ENCODE peak calls at places on chromosomes 16 and 17, in eight cellular contexts. A is C1 segment of cervical spinal cord, Z is NCI-H2227 treated with DMSO at 0.1 percent for 48 hours, S is astrocyte of the cerebellum, D is EL, H is left cardiac atrium, R is GM04504, G is hepatocyte. X is an unnamed sample.

GRCh38 chr17:19290047-19290705 is 53.0 kb downstream of the EPN2 start:
- DNase-seq in Z (no peak), R (no peak), H (no peak), G (no peak), D (no peak), S (no peak), A (no peak), X (no peak)

GRCh38 chr17:50055055-50055425 is 870 bp upstream of the ITGA3 start:
- DNase-seq in Z (peak), R (no peak), S (no peak), D (peak), A (no peak), H (no peak), G (peak), X (no peak)

GRCh38 chr17:42345396-42346078 is 42.7 kb downstream of the STAT3 start:
- DNase-seq in G (no peak), Z (peak), A (no peak), S (no peak), R (no peak), D (no peak), H (peak), X (no peak)

GRCh38 chr17:71412803-71413202 is 708.0 kb upstream of the SOX9 start:
- DNase-seq in H (no peak), S (peak), R (peak), G (peak), D (peak), A (no peak), Z (no peak), X (peak)

GRCh38 chr16:50548659-50549560 is 714 bp downstream of the NKD1 start:
- DNase-seq in R (no peak), Z (no peak), S (no peak), A (no peak), G (no peak), H (no peak), D (no peak), X (no peak)

GRCh38 chr17:60586288-60586974 is 13.6 kb upstream of the PPM1D start:
- DNase-seq in A (no peak), H (no peak), D (no peak), G (peak), Z (no peak), R (no peak), S (no peak), X (no peak)

GRCh38 chr17:45127583-45128300 is 4.6 kb downstream of the PLCD3 start:
- DNase-seq in A (no peak), D (peak), Z (no peak), G (peak), S (no peak), H (peak), R (peak), X (no peak)

GRCh38 chr17:17375826-17376225 is 72.7 kb downstream of the NT5M start:
- DNase-seq in Z (no peak), S (no peak), A (no peak), H (no peak), G (no peak), R (no peak), D (no peak), X (peak)

GRCh38 chr16:81616321-81617020 is 162.6 kb upstream of the PLCG2 start:
- DNase-seq in R (no peak), D (peak), Z (no peak), G (peak), A (peak), H (peak), S (no peak), X (no peak)

GRCh38 chr17:58172369-58173071 is 5.7 kb downstream of the OR4D2 start:
- DNase-seq in D (peak), Z (no peak), S (no peak), H (no peak), R (no peak), A (no peak), G (no peak), X (no peak)

GRCh38 chr17:48611681-48612455 is 1.1 kb upstream of the HOXB7 start:
- DNase-seq in H (no peak), D (no peak), Z (peak), R (peak), S (no peak), A (no peak), G (no peak), X (no peak)

GRCh38 chr17:29143894-29144293 is 36.3 kb downstream of the MYO18A start:
- DNase-seq in G (no peak), H (no peak), S (no peak), A (no peak), R (no peak), Z (peak), D (no peak), X (no peak)

GRCh38 chr17:42704495-42705494 is 22.5 kb downstream of the CNTNAP1 start:
- DNase-seq in R (no peak), H (no peak), Z (no peak), S (no peak), G (no peak), D (no peak), A (no peak), X (no peak)

GRCh38 chr16:2473999-2474876 is 689 bp upstream of the TBC1D24 start:
- DNase-seq in D (peak), H (peak), G (peak), S (no peak), Z (peak), R (no peak), A (peak), X (no peak)

GRCh38 chr17:42918902-42919521 is 18.4 kb downstream of the G6PC1 start:
- DNase-seq in H (no peak), D (no peak), Z (no peak), R (no peak), A (no peak), S (no peak), G (no peak), X (no peak)

GRCh38 chr17:49700956-49701355 is 6.8 kb downstream of the SLC35B1 start:
- DNase-seq in A (no peak), H (no peak), D (no peak), Z (no peak), G (no peak), R (no peak), S (no peak), X (no peak)

GRCh38 chr17:7440113-7440822 is 956 bp downstream of the FGF11 start:
- DNase-seq in R (no peak), G (peak), A (no peak), H (peak), D (peak), S (no peak), Z (peak), X (no peak)